ENCODE peak calls at places on chromosomes 12 and 14, in five cellular contexts. X is upper lobe of right lung, G is endothelial cell, E is AG09309, B is astrocyte of the cerebellum. U is an unnamed sample.

GRCh38 chr14:97253756-97254155 is 456.6 kb downstream of the VRK1 start:
- DNase-seq in X (no peak), E (no peak), B (no peak), G (no peak), U (no peak)

GRCh38 chr12:66916189-66916588 is 237.3 kb upstream of the GRIP1 start:
- DNase-seq in X (no peak), B (no peak), E (no peak), G (no peak), U (no peak)

GRCh38 chr12:53120685-53121525 is 17.6 kb downstream of the SOAT2 start:
- DNase-seq in G (no peak), E (no peak), X (no peak), B (no peak), U (no peak)

GRCh38 chr12:78835493-78835892 is 29.1 kb upstream of the SYT1 start:
- DNase-seq in G (no peak), B (no peak), X (no peak), E (no peak), U (no peak)

GRCh38 chr12:53564941-53565340 is 57.7 kb upstream of the NPFF start:
- DNase-seq in E (no peak), G (no peak), X (no peak), B (no peak), U (no peak)

GRCh38 chr12:8034802-8035201 is 2.3 kb downstream of the FOXJ2 start:
- DNase-seq in E (no peak), X (no peak), G (no peak), B (no peak), U (no peak)

GRCh38 chr12:26936559-26937442 is 980 bp downstream of the INTS13 start:
- DNase-seq in B (no peak), E (no peak), X (no peak), G (no peak), U (no peak)

GRCh38 chr12:12539411-12539810 is 23.3 kb downstream of the DUSP16 start:
- DNase-seq in X (no peak), B (no peak), G (no peak), E (no peak), U (no peak)

GRCh38 chr12:28540324-28540714 is 350.1 kb downstream of the CCDC91 start:
- DNase-seq in B (no peak), E (no peak), G (no peak), X (no peak), U (no peak)

GRCh38 chr12:28537474-28537873 is 347.2 kb downstream of the CCDC91 start:
- DNase-seq in X (no peak), G (no peak), E (no peak), B (no peak), U (no peak)

GRCh38 chr12:28535216-28535615 is 345.0 kb downstream of the CCDC91 start:
- DNase-seq in E (peak), X (no peak), B (no peak), G (no peak), U (no peak)

GRCh38 chr12:28539691-28540323 is 349.6 kb downstream of the CCDC91 start:
- DNase-seq in X (no peak), G (no peak), B (no peak), E (no peak), U (no peak)

DNA sequence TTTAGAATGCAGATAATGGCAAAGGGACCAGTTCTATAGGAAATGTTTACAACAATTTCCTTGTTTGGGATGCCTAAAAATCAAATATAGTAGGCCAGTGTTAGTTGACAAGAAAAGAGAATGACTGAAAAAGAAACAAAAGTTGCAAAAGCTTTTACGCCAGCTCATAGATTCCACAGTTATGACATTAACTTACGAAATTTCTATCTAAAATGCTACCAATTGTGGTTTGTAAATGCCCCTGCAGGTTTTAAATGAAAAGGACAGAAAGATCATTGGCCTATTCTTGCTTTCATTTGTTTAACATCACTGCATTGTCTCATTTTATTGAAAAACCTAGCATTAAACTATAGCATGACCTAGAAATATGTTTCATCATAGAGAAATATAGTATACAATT is 345.8 kb downstream of the CCDC91 start:
- DNase-seq in G (no peak), X (no peak), E (peak), B (no peak), U (no peak)
- TF ChIP-seq CTCF in G (no peak), X (no peak), E (peak), B (no peak), U (no peak)

DNA sequence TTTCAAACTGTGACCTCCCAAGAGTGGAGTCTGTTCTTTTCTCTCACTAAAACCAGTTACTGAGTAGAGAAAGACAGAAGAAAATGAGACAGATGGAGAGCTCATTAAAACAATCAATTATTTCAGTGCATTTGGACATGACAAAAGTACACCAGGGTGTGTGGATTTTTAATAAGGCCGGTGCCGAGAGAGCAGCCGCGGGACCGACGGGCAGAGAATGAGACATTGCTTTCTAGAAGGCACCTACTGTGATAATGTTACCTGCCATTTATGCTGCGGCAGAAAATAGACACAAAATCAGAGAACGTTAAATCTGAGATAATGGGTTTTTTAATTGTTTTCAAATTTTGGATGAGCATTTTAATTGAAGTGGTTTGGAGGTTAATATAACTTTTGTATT is 70.7 kb downstream of the HSPB8 start:
- DNase-seq in E (no peak), B (no peak), G (no peak), X (no peak), U (no peak)
- TF ChIP-seq CTCF in E (no peak), B (no peak), G (no peak), X (no peak), U (no peak)

DNA sequence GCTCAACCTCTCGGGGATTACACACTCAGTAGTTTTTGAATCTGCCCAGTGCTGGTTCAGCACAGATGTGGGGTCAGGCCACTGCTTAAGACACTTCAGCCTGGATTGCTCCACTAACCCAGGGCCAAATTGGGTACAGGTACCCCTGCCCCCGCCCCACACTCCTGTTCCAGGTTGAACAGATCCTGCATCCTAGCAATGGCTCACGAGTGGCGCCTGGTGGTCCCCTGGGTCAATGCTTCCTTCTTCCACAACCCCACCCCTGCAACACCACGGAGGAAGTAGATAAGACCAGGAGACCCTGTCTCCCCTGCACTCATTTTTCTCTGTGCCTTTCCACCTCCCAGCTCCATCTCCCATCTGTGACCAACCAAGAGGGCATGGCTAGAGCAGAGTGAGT is 108.4 kb downstream of the ESRRB start:
- DNase-seq in B (no peak), X (no peak), E (no peak), G (no peak), U (no peak)
- TF ChIP-seq CTCF in B (no peak), X (no peak), E (no peak), G (no peak), U (no peak)

GRCh38 chr12:6950401-6950801 is 755 bp upstream of the PTPN6 start:
- DNase-seq in G (peak), E (no peak), X (peak), B (no peak), U (no peak)
- TF ChIP-seq CTCF in G (peak), E (peak), X (peak), B (peak), U (peak)

DNA sequence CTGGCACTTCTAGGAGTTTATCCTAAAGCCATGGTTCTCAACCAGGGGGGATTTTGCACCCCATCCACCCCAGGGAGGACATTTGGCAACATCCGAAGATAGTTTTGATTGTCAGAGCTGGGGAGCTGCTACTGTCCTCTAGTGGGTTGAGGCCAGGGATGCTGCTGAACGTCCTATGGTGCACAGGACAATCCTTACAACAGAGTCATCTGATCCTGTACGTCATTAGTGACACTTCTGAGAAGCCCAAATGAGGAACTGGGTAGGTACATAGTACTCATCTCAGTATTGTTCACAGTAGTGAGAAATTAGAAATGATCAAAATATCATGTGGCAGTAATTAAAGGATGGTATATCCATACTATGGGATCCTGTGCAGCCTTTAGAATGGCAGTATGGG is 185.1 kb downstream of the CHST11 start:
- DNase-seq in E (no peak), B (no peak), X (no peak), G (no peak), U (no peak)
- TF ChIP-seq CTCF in E (no peak), B (no peak), X (peak), G (no peak), U (no peak)

DNA sequence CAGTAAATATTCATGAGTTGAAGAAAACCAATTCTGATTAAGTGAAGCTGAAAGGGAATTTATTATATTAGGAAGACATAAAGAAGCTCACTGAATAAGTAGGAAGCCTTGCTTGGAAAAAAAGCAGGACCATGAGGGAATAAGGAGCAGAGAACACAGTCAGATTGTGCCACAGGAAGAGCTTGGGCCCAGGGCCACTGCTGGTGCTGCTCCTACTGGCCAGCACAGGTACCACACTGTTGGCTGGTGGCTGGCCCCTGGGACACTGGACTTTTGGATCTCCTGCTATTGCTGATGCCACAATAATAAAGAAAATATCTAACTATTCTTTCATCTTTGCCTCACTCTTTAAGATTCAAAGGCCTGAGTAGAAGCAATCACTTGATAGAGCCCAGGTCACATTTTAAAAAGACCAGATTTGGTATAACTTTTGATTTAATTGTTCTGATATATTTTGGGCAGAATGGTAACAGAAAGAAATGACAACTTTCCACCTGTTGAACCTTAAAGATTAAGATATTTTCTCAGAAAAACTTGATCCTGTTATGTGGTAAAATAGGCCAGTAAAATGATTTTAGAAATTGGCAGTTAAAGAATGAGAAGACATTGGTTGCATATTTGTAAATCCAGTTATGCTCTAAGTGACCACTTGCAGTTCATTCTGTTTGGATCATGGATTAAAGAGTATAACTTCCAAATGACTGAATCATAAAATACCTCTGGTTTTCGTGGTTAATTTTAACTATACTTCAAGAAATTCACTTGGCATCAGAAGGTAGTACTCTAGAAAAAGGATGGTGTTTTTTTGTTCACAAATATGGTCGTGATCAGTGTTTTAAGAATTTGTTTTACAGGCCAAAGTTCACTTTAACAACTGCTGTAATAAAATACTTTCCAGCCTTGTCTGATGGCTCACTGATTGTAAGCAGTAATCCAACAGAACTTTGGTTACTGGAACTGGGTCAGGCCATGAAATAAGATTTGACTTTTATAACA is 68.3 kb downstream of the DERA start:
- DNase-seq in E (peak), B (peak), X (no peak), G (peak), U (peak)
- TF ChIP-seq CTCF in E (peak), B (peak), X (peak), G (peak), U (peak)

GRCh38 chr14:65940056-65940735 is 527.7 kb downstream of the FUT8 start:
- DNase-seq in X (no peak), E (no peak), G (peak), B (no peak), U (peak)
- TF ChIP-seq CTCF in X (no peak), E (no peak), G (peak), B (no peak), U (no peak)

DNA sequence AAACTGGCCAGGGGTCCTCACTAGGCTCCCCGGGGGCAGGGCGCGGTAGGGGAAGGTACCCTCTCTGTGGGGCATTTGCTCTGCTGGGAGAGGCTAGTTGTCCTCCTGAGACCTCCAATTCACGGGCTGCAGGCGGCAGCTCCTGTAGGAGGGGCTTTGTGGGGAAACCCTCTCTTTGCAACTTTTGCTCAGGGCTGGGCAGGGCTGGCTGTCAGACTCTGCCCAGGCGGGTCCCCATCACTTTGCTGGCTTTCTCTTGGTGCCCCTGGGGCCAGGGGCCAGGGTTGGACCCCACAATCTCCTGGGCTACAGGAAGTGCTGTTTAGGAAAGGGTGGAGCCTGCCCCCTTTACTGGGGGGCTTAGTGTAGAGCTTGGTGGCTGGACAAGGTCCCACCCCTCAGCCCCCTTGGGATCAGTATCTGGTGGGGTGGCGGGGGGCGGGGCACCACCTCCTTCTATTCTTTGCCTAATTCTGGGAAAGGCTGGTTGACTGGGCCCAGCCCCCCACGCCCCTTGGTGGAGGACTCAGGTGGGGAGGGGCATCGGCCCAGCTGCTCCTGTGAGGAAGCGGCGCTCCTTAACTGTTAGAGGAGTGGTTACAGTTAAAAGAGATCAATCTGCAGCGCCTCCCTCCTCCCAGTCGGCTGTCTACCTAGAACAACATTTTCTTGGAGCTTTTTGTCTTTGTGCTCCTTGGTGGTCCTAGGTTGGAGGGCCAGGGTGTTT is 918.7 kb downstream of the AACS start:
- DNase-seq in E (no peak), X (no peak), G (no peak), B (peak), U (peak)
- TF ChIP-seq CTCF in E (no peak), X (no peak), G (no peak), B (no peak), U (no peak)

U was measured in Calu3.